ENCODE peak calls at places on chromosomes 16 and 17, in nine cellular contexts. M is kidney, V is A549, P is hepatocyte, F is Calu3, Y is heart left ventricle, Q is GM23338, D is IMR-90, X is bronchial epithelial cell. L is an unnamed sample.
A peak's percentile ranks its signal among the peaks of the same experiment; 100 is the strongest.

GRCh38 chr17:10156579-10157488 is 41.6 kb downstream of the GAS7 start:
- DNase-seq in M (no peak), V (no peak), P (no peak), F (no peak), Y (peak; percentile 70), Q (no peak), D (no peak), X (no peak), L (no peak)

GRCh38 chr16:4407543-4408322 is 8.7 kb downstream of the CORO7 start:
- DNase-seq in M (peak; percentile 69), V (no peak), P (no peak), F (no peak), Y (peak; percentile 69), Q (no peak), D (peak; percentile 82), X (no peak), L (no peak)

GRCh38 chr16:47392114-47392513 is 68.7 kb downstream of the ITFG1 start:
- DNase-seq in M (no peak), V (no peak), P (no peak), F (peak; percentile 48), Y (no peak), Q (no peak), D (no peak), X (peak; percentile 51), L (no peak)

GRCh38 chr16:86718118-86718517 is 139.8 kb downstream of the FOXL1 start:
- DNase-seq in M (no peak), V (peak; percentile 4), P (peak; percentile 26), F (peak; percentile 79), Y (no peak), Q (no peak), D (peak; percentile 10), X (peak; percentile 81), L (peak; percentile 34)

GRCh38 chr16:81446318-81447275 is 2.0 kb downstream of the CMIP start:
- DNase-seq in M (peak; percentile 85), V (peak; percentile 82), P (peak; percentile 52), F (peak; percentile 65), Y (peak; percentile 69), Q (peak; percentile 44), D (peak; percentile 51), X (peak; percentile 83), L (peak; percentile 69)

GRCh38 chr16:48041861-48042435 is 113.8 kb downstream of the ABCC12 start:
- DNase-seq in M (no peak), V (peak; percentile 24), P (peak; percentile 19), F (peak; percentile 27), Y (no peak), Q (peak; percentile 70), D (no peak), X (no peak), L (no peak)

GRCh38 chr17:42682400-42683384 is at the start of gene CNTNAP1:
- DNase-seq in M (peak; percentile 89), V (peak; percentile 56), P (peak; percentile 87), F (peak; percentile 64), Y (peak; percentile 77), Q (peak; percentile 83), D (peak; percentile 84), X (peak; percentile 48), L (peak; percentile 60)

GRCh38 chr17:4968166-4968915 is 724 bp upstream of the SPAG7 start:
- DNase-seq in M (peak; percentile 89), V (no peak), P (peak; percentile 57), F (no peak), Y (peak; percentile 72), Q (peak; percentile 59), D (no peak), X (no peak), L (no peak)

GRCh38 chr17:16354585-16354984 is 1.3 kb upstream of the CENPV start:
- DNase-seq in M (no peak), V (no peak), P (no peak), F (no peak), Y (no peak), Q (no peak), D (no peak), X (no peak), L (no peak)

GRCh38 chr16:180101-180920 is at the start of gene HBQ1:
- DNase-seq in M (peak; percentile 69), V (peak; percentile 51), P (peak; percentile 66), F (no peak), Y (no peak), Q (peak; percentile 71), D (no peak), X (no peak), L (no peak)

GRCh38 chr16:10172848-10173655 is 9.2 kb downstream of the GRIN2A start:
- DNase-seq in M (no peak), V (no peak), P (no peak), F (no peak), Y (no peak), Q (peak; percentile 23), D (no peak), X (no peak), L (no peak)

DNA sequence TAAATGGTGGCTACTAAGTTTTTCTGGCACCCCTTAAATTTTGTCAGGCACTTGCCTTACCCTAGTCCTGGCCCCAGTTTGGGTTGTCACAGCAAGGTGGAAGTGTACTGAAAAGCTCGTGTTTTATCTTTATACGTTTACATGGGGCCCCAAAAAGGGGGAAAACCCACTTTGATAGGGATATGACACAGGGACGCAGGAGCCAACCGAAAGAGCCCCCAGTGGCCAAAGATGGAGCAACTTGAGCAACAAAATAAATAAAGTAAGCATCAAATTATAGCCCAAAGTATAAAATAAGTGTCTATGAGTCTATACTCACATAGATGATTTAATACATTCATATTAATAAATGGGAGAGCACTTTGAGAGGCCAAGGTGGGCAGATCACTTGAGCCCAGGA is 5.0 kb upstream of the CETP start:
- DNase-seq in M (no peak), V (no peak), P (no peak), F (no peak), Y (no peak), Q (peak; percentile 29), D (no peak), X (no peak), L (no peak)
- TF ChIP-seq CTCF in M (no peak), V (no peak), P (no peak), F (no peak), Y (no peak), Q (peak; percentile 13), D (peak; percentile 19), X (no peak), L (peak; percentile 11)

GRCh38 chr16:68444058-68444657 is 4.2 kb downstream of the SMPD3 start:
- DNase-seq in M (no peak), V (no peak), P (peak; percentile 84), F (peak; percentile 70), Y (no peak), Q (peak; percentile 84), D (peak; percentile 21), X (peak; percentile 39), L (peak; percentile 18)
- TF ChIP-seq CTCF in M (no peak), V (no peak), P (no peak), F (no peak), Y (no peak), Q (no peak), D (no peak), X (no peak), L (no peak)

GRCh38 chr16:67259705-67260104 is 10.9 kb downstream of the SLC9A5 start:
- DNase-seq in M (peak; percentile 53), V (no peak), P (no peak), F (no peak), Y (no peak), Q (no peak), D (no peak), X (no peak), L (no peak)

GRCh38 chr16:67263201-67263600 is 14.4 kb downstream of the SLC9A5 start:
- DNase-seq in M (no peak), V (no peak), P (no peak), F (no peak), Y (no peak), Q (no peak), D (no peak), X (no peak), L (no peak)

GRCh38 chr16:67258160-67258835 is 9.5 kb downstream of the SLC9A5 start:
- DNase-seq in M (peak; percentile 65), V (no peak), P (no peak), F (no peak), Y (no peak), Q (no peak), D (no peak), X (no peak), L (no peak)

GRCh38 chr16:67257486-67258159 is 8.8 kb downstream of the SLC9A5 start:
- DNase-seq in M (peak; percentile 32), V (no peak), P (no peak), F (no peak), Y (peak; percentile 28), Q (no peak), D (no peak), X (no peak), L (no peak)

DNA sequence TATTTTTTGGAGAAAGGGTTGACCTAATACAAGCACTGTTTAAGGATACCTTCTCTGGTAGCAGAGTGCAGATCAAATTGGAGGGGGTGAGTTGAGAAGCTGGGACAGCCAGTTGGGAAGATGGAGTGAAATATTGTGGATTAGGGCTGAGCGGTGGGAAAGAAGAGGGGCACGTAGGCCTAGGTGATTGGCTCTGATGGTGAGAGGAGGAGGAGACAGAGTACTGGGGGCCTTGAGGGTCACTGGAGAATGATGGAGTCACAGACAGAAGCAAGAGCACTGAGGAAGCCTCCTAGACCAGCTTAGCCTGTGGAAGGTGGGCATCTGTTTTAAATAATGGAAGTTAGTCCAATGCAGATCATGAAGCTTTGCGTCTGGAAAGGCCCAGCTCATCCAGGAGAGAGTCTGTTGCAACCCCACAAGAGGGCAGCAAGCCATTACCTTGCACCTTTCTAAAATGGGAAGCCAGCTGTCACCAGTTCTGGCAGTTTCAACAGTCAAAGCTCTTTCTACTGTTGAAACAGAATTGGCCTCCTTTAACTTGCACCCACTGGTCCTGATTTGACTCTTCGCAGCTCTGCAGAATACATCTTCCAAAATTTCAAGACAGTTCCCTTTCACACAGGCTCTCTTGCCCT is 11.8 kb downstream of the SLC9A5 start:
- DNase-seq in M (no peak), V (peak; percentile 61), P (peak; percentile 74), F (peak; percentile 69), Y (no peak), Q (peak; percentile 65), D (peak; percentile 72), X (peak; percentile 55), L (peak; percentile 40)
- TF ChIP-seq CTCF in M (peak; percentile 55), V (peak; percentile 58), P (peak; percentile 62), F (peak; percentile 71), Y (peak; percentile 55), Q (peak; percentile 76), D (peak; percentile 79), X (peak; percentile 86), L (peak; percentile 78)

GRCh38 chr16:68251812-68252211 is 6.6 kb downstream of the PLA2G15 start:
- DNase-seq in M (no peak), V (no peak), P (no peak), F (no peak), Y (no peak), Q (no peak), D (no peak), X (no peak), L (no peak)

GRCh38 chr16:68250951-68251350 is 5.8 kb downstream of the PLA2G15 start:
- DNase-seq in M (no peak), V (no peak), P (no peak), F (no peak), Y (no peak), Q (no peak), D (no peak), X (no peak), L (no peak)

GRCh38 chr16:68252383-68252782 is 7.2 kb downstream of the PLA2G15 start:
- DNase-seq in M (no peak), V (no peak), P (no peak), F (no peak), Y (no peak), Q (no peak), D (no peak), X (no peak), L (no peak)

GRCh38 chr16:68255712-68256111 is 8.6 kb upstream of the SLC7A6 start:
- DNase-seq in M (no peak), V (no peak), P (no peak), F (no peak), Y (no peak), Q (no peak), D (no peak), X (no peak), L (no peak)

GRCh38 chr16:68253721-68254120 is 8.5 kb downstream of the PLA2G15 start:
- DNase-seq in M (no peak), V (no peak), P (no peak), F (no peak), Y (no peak), Q (no peak), D (no peak), X (no peak), L (no peak)
- TF ChIP-seq CTCF in M (no peak), V (no peak), P (no peak), F (no peak), Y (no peak), Q (no peak), D (no peak), X (no peak), L (no peak)

L was measured in foreskin keratinocyte.